ENCODE peak calls at places on chromosomes 5 and 9, in nine cellular contexts. Q, H, N, J, S, P, W, F and E are unnamed samples.
A peak's percentile ranks its signal among the peaks of the same experiment; 100 is the strongest.

GRCh38 chr5:108681079-108681921 is 66.4 kb upstream of the FER start:
- DNase-seq in Q (peak; percentile 78), H (no peak), N (no peak), J (peak; percentile 44), S (no peak), P (peak; percentile 35), W (peak; percentile 28), F (no peak), E (peak; percentile 31)

GRCh38 chr5:1405539-1406530 is 39.4 kb downstream of the SLC6A3 start:
- DNase-seq in Q (no peak), H (no peak), N (no peak), J (no peak), S (no peak), P (no peak), W (no peak), F (peak; percentile 66), E (no peak)

GRCh38 chr9:11016081-11016480 is 403.3 kb upstream of the PTPRD start:
- DNase-seq in Q (no peak), H (no peak), N (no peak), J (no peak), S (no peak), P (no peak), W (no peak), F (no peak), E (no peak)

GRCh38 chr5:123874600-123875201 is 362.7 kb downstream of the CSNK1G3 start:
- DNase-seq in Q (no peak), H (no peak), N (no peak), J (no peak), S (no peak), P (peak; percentile 60), W (peak; percentile 47), F (no peak), E (peak; percentile 83)

GRCh38 chr5:110625376-110625999 is 101.0 kb downstream of the TMEM232 start:
- DNase-seq in Q (peak; percentile 47), H (no peak), N (no peak), J (peak; percentile 7), S (no peak), P (no peak), W (no peak), F (no peak), E (no peak)

GRCh38 chr5:61620660-61621650 is 288.9 kb downstream of the ZSWIM6 start:
- DNase-seq in Q (no peak), H (no peak), N (no peak), J (peak; percentile 39), S (no peak), P (no peak), W (no peak), F (no peak), E (no peak)

GRCh38 chr9:98899399-98900056 is 44.2 kb upstream of the COL15A1 start:
- DNase-seq in Q (peak; percentile 91), H (no peak), N (no peak), J (no peak), S (no peak), P (no peak), W (peak; percentile 76), F (no peak), E (peak; percentile 51)

GRCh38 chr9:135614821-135615665 is 24.3 kb downstream of the GLT6D1 start:
- DNase-seq in Q (no peak), H (no peak), N (no peak), J (no peak), S (peak; percentile 13), P (no peak), W (no peak), F (no peak), E (no peak)

GRCh38 chr9:134725605-134725940 is 84.0 kb downstream of the COL5A1 start:
- DNase-seq in Q (peak; percentile 34), H (no peak), N (no peak), J (no peak), S (no peak), P (no peak), W (no peak), F (no peak), E (no peak)

GRCh38 chr9:97748525-97748924 is 51.4 kb upstream of the XPA start:
- DNase-seq in Q (no peak), H (no peak), N (no peak), J (no peak), S (no peak), P (no peak), W (no peak), F (no peak), E (no peak)

GRCh38 chr9:15965246-15965745 is 412.5 kb downstream of the CCDC171 start:
- DNase-seq in Q (no peak), H (no peak), N (no peak), J (no peak), S (no peak), P (no peak), W (no peak), F (no peak), E (no peak)

GRCh38 chr9:107638922-107639321 is 149.4 kb upstream of the KLF4 start:
- DNase-seq in Q (peak; percentile 89), H (peak; percentile 54), N (peak; percentile 63), J (no peak), S (peak; percentile 89), P (no peak), W (peak; percentile 59), F (no peak), E (peak; percentile 85)

GRCh38 chr9:131420913-131421312 is 27.0 kb downstream of the PRRC2B start:
- DNase-seq in Q (peak; percentile 57), H (no peak), N (no peak), J (no peak), S (no peak), P (no peak), W (no peak), F (no peak), E (peak; percentile 50)

GRCh38 chr5:161572914-161573313 is 26.4 kb upstream of the GABRB2 start:
- DNase-seq in Q (no peak), H (no peak), N (no peak), J (no peak), S (no peak), P (no peak), W (no peak), F (no peak), E (no peak)

GRCh38 chr5:15263406-15263805 is 236.6 kb upstream of the FBXL7 start:
- DNase-seq in Q (no peak), H (no peak), N (no peak), J (no peak), S (no peak), P (no peak), W (no peak), F (no peak), E (no peak)

DNA sequence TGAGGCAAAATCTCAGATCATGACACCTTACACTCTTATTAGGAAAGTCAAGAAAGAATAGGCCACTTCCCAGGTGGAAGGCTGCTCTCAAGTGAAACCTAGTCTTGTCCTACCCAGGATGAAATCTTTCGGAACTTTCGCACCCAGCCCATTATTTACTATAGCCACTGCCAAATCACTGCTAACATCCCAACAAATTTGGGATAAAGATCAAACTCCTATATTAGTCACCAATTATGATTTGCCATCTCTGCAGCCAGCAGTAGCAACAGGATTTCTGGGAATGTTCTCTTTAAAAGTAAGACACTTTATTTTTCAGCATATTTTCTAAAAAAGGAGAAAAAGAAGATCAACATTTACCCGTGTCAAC is 224.6 kb downstream of the GAS1 start:
- DNase-seq in Q (peak; percentile 73), H (no peak), N (no peak), J (no peak), S (no peak), P (no peak), W (no peak), F (no peak), E (no peak)
- H3K4me3 ChIP-seq in Q (no peak overlapping the region), H (no peak overlapping the region), N (no peak overlapping the region), J (no peak overlapping the region), S (no peak overlapping the region), P (no peak overlapping the region), W (no peak overlapping the region), F (no peak overlapping the region), E (no peak overlapping the region)

DNA sequence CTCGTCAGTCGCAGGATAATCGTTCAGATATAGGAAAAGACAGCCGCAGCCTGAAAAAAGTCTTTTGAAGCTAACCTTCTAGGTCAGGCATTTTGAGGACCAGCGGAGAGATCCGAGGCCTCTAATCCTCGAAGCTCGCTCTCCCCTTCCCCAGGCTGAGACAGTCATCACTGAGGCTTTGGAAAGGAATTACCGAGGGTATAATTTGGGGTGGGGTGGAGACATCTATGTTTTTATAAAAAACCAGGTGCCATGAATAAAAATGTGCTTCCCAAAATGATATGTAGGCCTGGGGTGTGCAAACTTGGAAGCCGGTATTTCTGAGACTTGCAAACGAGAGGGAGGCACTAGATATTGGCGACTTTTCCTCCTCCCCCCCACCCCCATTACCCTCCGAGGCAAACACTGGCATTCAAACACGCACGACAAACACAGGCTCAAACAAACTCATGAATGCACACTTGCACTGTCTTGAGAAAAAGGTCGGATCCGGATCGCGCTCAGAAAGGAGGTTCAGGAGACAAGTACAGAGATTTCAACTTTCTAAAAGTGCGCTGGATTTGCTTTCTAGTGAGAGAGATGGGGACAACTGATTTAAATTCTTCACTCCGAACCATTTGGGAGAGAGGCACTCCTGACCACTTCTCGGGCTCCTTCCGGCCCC is 935 bp upstream of the MSX2 start:
- DNase-seq in Q (no peak), H (no peak), N (no peak), J (no peak), S (no peak), P (no peak), W (no peak), F (no peak), E (no peak)
- H3K4me3 ChIP-seq in Q (peak overlapping the region; percentile 49), H (peak overlapping the region; percentile 67), N (peak overlapping the region; percentile 43), J (peak overlapping the region; percentile 66), S (peak overlapping the region; percentile 59), P (no peak overlapping the region), W (no peak overlapping the region), F (peak overlapping the region; percentile 44), E (peak overlapping the region; percentile 89)

GRCh38 chr5:88489433-88489832 is 220.8 kb upstream of the TMEM161B start:
- DNase-seq in Q (no peak), H (no peak), N (no peak), J (no peak), S (no peak), P (no peak), W (no peak), F (no peak), E (no peak)
- H3K4me3 ChIP-seq in Q (no peak overlapping the region), H (no peak overlapping the region), N (no peak overlapping the region), J (no peak overlapping the region), S (no peak overlapping the region), P (no peak overlapping the region), W (no peak overlapping the region), F (no peak overlapping the region), E (no peak overlapping the region)

GRCh38 chr5:88262116-88262515 is 6.5 kb downstream of the TMEM161B start:
- DNase-seq in Q (peak; percentile 41), H (no peak), N (no peak), J (no peak), S (no peak), P (no peak), W (no peak), F (no peak), E (no peak)
- H3K4me3 ChIP-seq in Q (no peak overlapping the region), H (no peak overlapping the region), N (no peak overlapping the region), J (no peak overlapping the region), S (no peak overlapping the region), P (no peak overlapping the region), W (no peak overlapping the region), F (no peak overlapping the region), E (no peak overlapping the region)

DNA sequence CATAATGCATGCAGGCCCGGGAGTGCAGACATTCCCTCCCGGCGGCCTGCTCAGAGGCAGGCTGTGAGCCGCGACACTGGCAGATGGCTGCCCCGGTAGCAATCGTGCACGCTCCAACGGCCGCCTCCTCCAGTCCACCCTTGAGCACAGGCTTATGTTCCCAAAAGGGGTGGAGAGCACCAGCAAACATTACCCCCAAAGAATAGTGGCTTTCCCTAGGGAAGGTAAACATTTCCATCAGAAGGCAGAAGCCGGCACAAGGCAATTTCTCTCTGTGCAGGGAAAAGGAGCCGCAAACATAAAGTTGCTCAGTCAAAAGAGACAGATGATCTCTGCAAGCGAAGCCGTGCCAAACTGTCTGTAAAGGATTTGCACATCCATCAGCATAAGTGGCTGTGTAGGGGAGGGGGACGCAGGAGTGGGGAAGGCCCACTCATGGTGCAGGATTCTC is 92.5 kb downstream of the SIL1 start:
- DNase-seq in Q (no peak), H (no peak), N (no peak), J (no peak), S (no peak), P (peak; percentile 23), W (no peak), F (no peak), E (no peak)
- H3K4me3 ChIP-seq in Q (no peak overlapping the region), H (no peak overlapping the region), N (no peak overlapping the region), J (no peak overlapping the region), S (no peak overlapping the region), P (peak overlapping the region; percentile 13), W (no peak overlapping the region), F (no peak overlapping the region), E (no peak overlapping the region)